ENCODE peak calls at places on chromosome 22, in nine cellular contexts. Z is A549, J is K562, E is HCT116, T is endothelial cell of umbilical vein, N is H1, K is SK-N-SH, B is GM12878, U is HepG2. H is an unnamed sample.

GRCh38 chr22:25514436-25514835 is 50.0 kb upstream of the GRK3 start:
- DNase-seq in B (no peak), K (no peak), J (no peak), E (no peak), T (no peak), Z (no peak), N (no peak), U (no peak), H (no peak)

GRCh38 chr22:23113067-23113846 is 28.5 kb downstream of the RSPH14 start:
- DNase-seq in N (no peak), K (peak; percentile 84), T (no peak), J (peak; percentile 55), U (no peak), B (no peak), E (no peak), Z (no peak), H (peak; percentile 31)

GRCh38 chr22:19430890-19431541 is 517 bp downstream of the HIRA start:
- DNase-seq in Z (peak; percentile 11), K (peak; percentile 62), J (peak; percentile 72), U (peak; percentile 39), N (peak; percentile 67), B (no peak), T (peak; percentile 29), E (no peak), H (peak; percentile 60)

GRCh38 chr22:20672082-20672424 is 101.9 kb upstream of the SERPIND1 start:
- DNase-seq in U (no peak), E (no peak), Z (no peak), B (no peak), T (no peak), K (no peak), J (no peak), N (no peak), H (no peak)

GRCh38 chr22:40595497-40596234 is 40.9 kb downstream of the MRTFA start:
- DNase-seq in E (no peak), N (no peak), B (no peak), T (no peak), U (no peak), J (no peak), K (no peak), Z (no peak), H (peak; percentile 42)

GRCh38 chr22:48264586-48264985 is 1502.1 kb downstream of the TBC1D22A start:
- DNase-seq in E (no peak), B (no peak), Z (no peak), N (no peak), U (no peak), K (no peak), T (no peak), J (no peak), H (no peak)

GRCh38 chr22:40033586-40034380 is 39.0 kb downstream of the FAM83F start:
- DNase-seq in K (no peak), Z (no peak), N (no peak), J (no peak), U (no peak), E (no peak), B (no peak), T (no peak), H (no peak)

GRCh38 chr22:33766056-33766455 is 154.2 kb downstream of the LARGE1 start:
- DNase-seq in Z (no peak), U (no peak), B (no peak), J (no peak), E (no peak), T (no peak), K (no peak), N (no peak), H (no peak)

GRCh38 chr22:44128961-44129613 is 51.6 kb upstream of the PARVG start:
- DNase-seq in T (no peak), U (no peak), B (no peak), K (no peak), Z (no peak), E (no peak), N (no peak), J (no peak), H (no peak)

GRCh38 chr22:41092847-41093371 is 517 bp downstream of the EP300 start:
- DNase-seq in N (peak; percentile 59), T (peak; percentile 50), B (no peak), E (no peak), U (peak; percentile 15), Z (peak; percentile 22), K (peak; percentile 21), J (peak; percentile 9), H (peak; percentile 66)

GRCh38 chr22:45136594-45136993 is 27.1 kb upstream of the NUP50 start:
- DNase-seq in U (no peak), T (no peak), K (no peak), N (no peak), E (no peak), B (no peak), Z (no peak), J (no peak), H (no peak)

GRCh38 chr22:36332623-36333331 is 55.0 kb downstream of the MYH9 start:
- DNase-seq in T (peak; percentile 64), K (no peak), Z (no peak), J (peak; percentile 28), E (no peak), B (peak; percentile 59), N (no peak), U (no peak), H (peak; percentile 87)

GRCh38 chr22:27748355-27749168 is 53.0 kb downstream of the MN1 start:
- DNase-seq in T (no peak), E (no peak), K (no peak), Z (no peak), B (no peak), J (no peak), U (no peak), N (peak; percentile 72), H (peak; percentile 34)

GRCh38 chr22:30159561-30160353 is 79.5 kb downstream of the HORMAD2 start:
- DNase-seq in J (no peak), K (no peak), N (no peak), U (peak; percentile 12), T (peak; percentile 3), E (no peak), B (no peak), Z (peak; percentile 25), H (no peak)

GRCh38 chr22:17085277-17086091 is 684 bp downstream of the IL17RA start:
- DNase-seq in J (no peak), U (no peak), E (no peak), B (no peak), K (no peak), T (no peak), Z (no peak), N (peak; percentile 61), H (peak; percentile 60)

GRCh38 chr22:17084554-17085276 is at the start of gene IL17RA:
- DNase-seq in B (peak; percentile 68), E (peak; percentile 66), N (peak; percentile 95), K (peak; percentile 77), J (peak; percentile 96), Z (peak; percentile 26), U (peak; percentile 74), T (peak; percentile 85), H (peak; percentile 96)

GRCh38 chr22:17086750-17087149 is 1.9 kb downstream of the IL17RA start:
- DNase-seq in B (no peak), K (no peak), J (no peak), Z (no peak), E (no peak), U (no peak), T (no peak), N (no peak), H (peak; percentile 58)

GRCh38 chr22:17087176-17088131 is 2.7 kb downstream of the IL17RA start:
- DNase-seq in N (no peak), U (no peak), E (no peak), B (peak; percentile 55), Z (no peak), J (no peak), K (no peak), T (no peak), H (peak; percentile 88)

DNA sequence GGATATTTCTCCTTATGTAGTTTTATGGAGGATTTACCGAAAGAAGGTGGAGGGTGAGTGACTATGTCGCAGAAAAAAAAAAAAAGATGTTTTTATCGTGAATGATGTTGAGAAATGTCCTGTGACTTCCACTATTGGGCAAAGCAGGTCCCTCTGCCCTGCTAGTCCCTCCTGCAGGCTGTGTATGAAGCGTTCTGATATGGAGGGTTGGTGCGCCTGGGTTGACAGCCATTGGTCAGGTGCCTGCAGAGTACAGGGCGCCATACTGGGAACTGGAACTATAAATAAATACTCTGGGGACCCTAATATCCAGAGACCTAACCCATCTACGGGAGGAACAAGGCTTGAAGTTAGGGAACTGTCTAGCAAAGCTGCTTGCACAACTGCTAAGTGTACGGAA is 1.5 kb downstream of the IL17RA start:
- DNase-seq in T (no peak), K (no peak), J (no peak), Z (no peak), N (no peak), B (no peak), E (no peak), U (no peak), H (peak; percentile 77)
- H3K4me3 ChIP-seq in T (no peak overlapping the region), K (no peak overlapping the region), J (no peak overlapping the region), Z (no peak overlapping the region), N (peak overlapping the region; percentile 64), B (peak overlapping the region; percentile 84), E (peak overlapping the region; percentile 91), U (no peak overlapping the region), H (peak overlapping the region; percentile 92)

GRCh38 chr22:49702068-49702397 is 125.6 kb downstream of the BRD1 start:
- DNase-seq in E (no peak), J (no peak), K (no peak), B (no peak), T (no peak), U (no peak), Z (no peak), N (no peak), H (no peak)
- TF ChIP-seq MAX in E (no peak), J (no peak), K (no peak), B (no peak), T (no peak), U (no peak), Z (no peak), N (no peak), H (no peak)

GRCh38 chr22:32697331-32697995 is 104.0 kb upstream of the TIMP3 start:
- DNase-seq in N (no peak), K (no peak), Z (no peak), T (no peak), J (no peak), B (no peak), E (no peak), U (peak; percentile 88), H (no peak)
- H3K4me3 ChIP-seq in N (no peak overlapping the region), K (no peak overlapping the region), Z (no peak overlapping the region), T (no peak overlapping the region), J (no peak overlapping the region), B (no peak overlapping the region), E (no peak overlapping the region), U (no peak overlapping the region), H (no peak overlapping the region)

DNA sequence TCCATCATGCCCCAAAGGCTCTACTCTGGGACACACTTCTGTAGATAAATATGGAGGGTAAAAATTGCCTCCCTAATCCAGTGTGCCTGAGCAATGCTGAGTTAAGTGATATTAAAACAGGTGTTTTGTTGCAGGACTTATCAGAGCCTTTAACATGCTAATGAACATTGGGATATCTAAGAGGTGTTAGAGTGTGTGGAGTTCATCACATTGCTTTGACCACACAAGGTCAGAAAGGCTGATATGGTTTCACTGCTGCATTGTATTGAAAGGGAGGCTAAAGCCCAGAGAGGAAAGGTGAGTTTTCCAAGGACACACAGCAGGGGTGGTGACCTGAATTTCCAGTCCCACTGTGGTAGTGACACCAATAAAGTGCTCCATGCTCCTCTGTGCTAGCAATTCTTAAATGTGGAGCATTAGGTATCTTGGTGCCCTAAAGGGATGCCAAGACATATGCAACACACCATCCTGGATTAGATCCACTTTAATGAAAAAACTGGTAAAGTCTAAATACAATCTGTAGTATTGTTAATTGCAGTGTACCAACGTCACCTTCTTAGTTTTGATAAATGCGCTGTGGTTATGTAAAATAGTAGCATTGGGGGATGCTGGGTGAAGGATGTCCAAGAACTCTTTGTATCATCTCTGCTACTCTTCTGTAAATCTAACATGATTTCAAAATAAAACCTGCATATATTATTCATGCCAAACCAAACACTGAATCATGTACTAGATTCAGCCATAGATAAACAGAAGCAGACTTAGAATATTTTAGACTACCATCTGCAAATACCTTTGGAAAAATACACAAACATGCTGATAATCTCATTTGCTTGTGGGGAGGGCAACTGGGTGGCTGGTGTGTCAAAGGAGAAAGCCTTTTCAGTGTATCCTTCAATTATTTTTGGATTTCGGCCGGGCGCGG is 45.8 kb downstream of the MIAT start:
- DNase-seq in K (no peak), B (no peak), U (no peak), E (no peak), J (no peak), N (no peak), Z (no peak), T (no peak), H (no peak)
- TF ChIP-seq MAX in K (no peak), B (no peak), U (no peak), E (no peak), J (no peak), N (no peak), Z (no peak), T (no peak), H (no peak)